ENCODE peak calls at places on chromosomes 2 and 18, in seven cellular contexts. B, P, L, X, Z, U and K are unnamed samples.

GRCh38 chr2:168848220-168848619 is 42.0 kb downstream of the SPC25 start:
- DNase-seq in B (no peak), P (no peak), L (no peak), X (no peak), Z (no peak), U (no peak), K (no peak)

GRCh38 chr2:71546777-71547281 is 93.5 kb downstream of the DYSF start:
- DNase-seq in B (no peak), P (no peak), L (no peak), X (no peak), Z (no peak), U (no peak), K (no peak)

GRCh38 chr2:67036446-67036845 is 360.7 kb upstream of the ETAA1 start:
- DNase-seq in B (no peak), P (no peak), L (no peak), X (no peak), Z (no peak), U (no peak), K (no peak)

GRCh38 chr18:40094441-40094840 is 1860.6 kb upstream of the PIK3C3 start:
- DNase-seq in B (no peak), P (no peak), L (no peak), X (no peak), Z (peak; percentile 55), U (no peak), K (peak; percentile 10)

GRCh38 chr2:101442042-101442666 is 32.8 kb downstream of the RFX8 start:
- DNase-seq in B (peak; percentile 48), P (no peak), L (no peak), X (no peak), Z (peak; percentile 86), U (peak; percentile 57), K (peak; percentile 76)

GRCh38 chr2:226475650-226476049 is 324.0 kb downstream of the IRS1 start:
- DNase-seq in B (peak; percentile 70), P (no peak), L (no peak), X (no peak), Z (peak; percentile 87), U (peak; percentile 25), K (no peak)

GRCh38 chr2:48341556-48342133 is 188.3 kb upstream of the STON1 start:
- DNase-seq in B (no peak), P (no peak), L (no peak), X (no peak), Z (no peak), U (no peak), K (no peak)

GRCh38 chr2:64780041-64780440 is 126.3 kb upstream of the SERTAD2 start:
- DNase-seq in B (no peak), P (no peak), L (no peak), X (no peak), Z (peak; percentile 50), U (no peak), K (no peak)

GRCh38 chr2:214322662-214323061 is 88.2 kb upstream of the VWC2L start:
- DNase-seq in B (no peak), P (no peak), L (no peak), X (no peak), Z (peak; percentile 20), U (no peak), K (peak; percentile 13)

GRCh38 chr2:52386433-52386832 is 1354.5 kb upstream of the NRXN1 start:
- DNase-seq in B (no peak), P (no peak), L (no peak), X (no peak), Z (no peak), U (no peak), K (no peak)

GRCh38 chr2:45833968-45834344 is 182.5 kb downstream of the PRKCE start:
- DNase-seq in B (no peak), P (no peak), L (no peak), X (no peak), Z (no peak), U (no peak), K (no peak)

GRCh38 chr18:39302481-39302880 is 1736.9 kb upstream of the CELF4 start:
- DNase-seq in B (peak; percentile 1), P (no peak), L (no peak), X (no peak), Z (no peak), U (no peak), K (no peak)

GRCh38 chr2:45373534-45373933 is 237.5 kb downstream of the SRBD1 start:
- DNase-seq in B (no peak), P (no peak), L (no peak), X (no peak), Z (no peak), U (no peak), K (no peak)

GRCh38 chr2:191453756-191454155 is 208.6 kb downstream of the MYO1B start:
- DNase-seq in B (no peak), P (no peak), L (no peak), X (no peak), Z (no peak), U (no peak), K (no peak)